ENCODE peak calls at places on chromosomes 13 and 19, in eight cellular contexts. P is pancreas, Z is HL-60, Y is body of pancreas, G is hepatocyte, B is AG09309, O is NB4, X is heart right ventricle. F is an unnamed sample.

GRCh38 chr13:25906211-25906661 is 145.6 kb downstream of the SHISA2 start:
- DNase-seq in P (no peak), Z (no peak), Y (no peak), G (no peak), B (no peak), O (no peak), X (no peak), F (no peak)

GRCh38 chr19:45879055-45879454 is 6.9 kb downstream of the IRF2BP1 start:
- DNase-seq in P (no peak), Z (no peak), Y (no peak), G (no peak), B (no peak), O (no peak), X (no peak), F (no peak)

GRCh38 chr19:36688058-36688457 is 646 bp downstream of the ZNF567 start:
- DNase-seq in P (no peak), Z (no peak), Y (no peak), G (no peak), B (no peak), O (no peak), X (no peak), F (no peak)

GRCh38 chr19:1590641-1591397 is 1.8 kb downstream of the MBD3 start:
- DNase-seq in P (no peak), Z (no peak), Y (no peak), G (peak; percentile 59), B (no peak), O (peak; percentile 58), X (no peak), F (no peak)

GRCh38 chr13:40581277-40581579 is 85.2 kb downstream of the FOXO1 start:
- DNase-seq in P (no peak), Z (no peak), Y (no peak), G (no peak), B (no peak), O (no peak), X (no peak), F (no peak)

GRCh38 chr13:25375727-25376358 is 4.1 kb downstream of the ATP8A2 start:
- DNase-seq in P (no peak), Z (no peak), Y (peak; percentile 24), G (peak; percentile 56), B (peak; percentile 5), O (peak; percentile 61), X (peak; percentile 13), F (no peak)

GRCh38 chr19:1125601-1126533 is 22.1 kb downstream of the GPX4 start:
- DNase-seq in P (no peak), Z (no peak), Y (no peak), G (no peak), B (no peak), O (no peak), X (no peak), F (no peak)

GRCh38 chr19:46841458-46842083 is 9.1 kb downstream of the AP2S1 start:
- DNase-seq in P (no peak), Z (no peak), Y (no peak), G (no peak), B (no peak), O (no peak), X (peak; percentile 78), F (no peak)

GRCh38 chr13:22773475-22773874 is 407.3 kb upstream of the SGCG start:
- DNase-seq in P (no peak), Z (no peak), Y (no peak), G (no peak), B (no peak), O (no peak), X (no peak), F (no peak)

GRCh38 chr13:32098275-32098674 is 66.7 kb downstream of the FRY start:
- DNase-seq in P (no peak), Z (peak; percentile 82), Y (no peak), G (peak; percentile 16), B (no peak), O (peak; percentile 69), X (no peak), F (no peak)

GRCh38 chr19:5407356-5407755 is 47.9 kb upstream of the ZNRF4 start:
- DNase-seq in P (no peak), Z (no peak), Y (no peak), G (no peak), B (no peak), O (peak; percentile 37), X (no peak), F (no peak)

GRCh38 chr19:41795031-41795461 is 1.3 kb upstream of the CEACAM3 start:
- DNase-seq in P (no peak), Z (peak; percentile 62), Y (peak; percentile 57), G (peak; percentile 65), B (no peak), O (peak; percentile 45), X (peak; percentile 18), F (no peak)

DNA sequence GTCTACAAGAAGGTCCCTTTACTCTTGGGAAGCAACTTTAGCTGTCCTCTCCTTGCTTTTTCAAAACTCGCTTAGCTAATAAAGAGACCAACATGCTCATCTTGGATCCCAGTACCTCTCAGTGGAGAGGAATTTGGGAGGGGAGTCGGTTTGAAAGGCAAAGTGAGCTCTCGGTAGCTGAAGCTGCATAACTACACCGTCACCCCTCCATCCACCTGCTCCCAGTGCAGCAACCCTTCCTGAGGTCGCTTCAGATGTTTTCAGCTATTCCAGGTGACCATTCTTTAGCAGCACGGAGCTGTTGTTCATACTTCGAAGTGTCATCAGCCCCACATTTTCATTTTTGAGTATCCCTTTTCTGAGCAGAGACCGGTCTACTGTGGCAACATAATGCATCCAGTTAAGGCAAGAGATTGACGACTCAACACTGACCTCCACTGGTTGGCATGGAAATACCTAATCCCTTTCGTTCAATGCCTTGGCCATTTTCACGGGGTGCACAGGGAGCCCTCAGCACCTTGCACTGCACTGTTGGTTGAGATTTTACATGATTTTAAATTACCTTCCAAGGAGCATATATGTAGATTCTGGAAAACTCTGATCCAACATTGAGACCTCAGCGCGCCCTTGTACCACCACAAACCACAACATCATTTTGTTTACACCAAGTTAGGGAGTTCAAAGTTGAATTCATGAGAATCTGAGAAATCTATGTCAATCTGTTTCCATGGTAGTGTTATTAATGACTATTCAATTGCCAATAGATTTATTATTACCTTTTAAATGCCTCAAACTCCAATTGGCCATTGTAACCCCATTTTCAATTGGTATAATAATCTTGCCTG is 42.2 kb downstream of the DLEU7 start:
- DNase-seq in P (no peak), Z (peak; percentile 25), Y (peak; percentile 61), G (peak; percentile 80), B (peak; percentile 49), O (peak; percentile 91), X (peak; percentile 82), F (peak; percentile 7)
- H3K4me3 ChIP-seq in P (no peak overlapping the region), Z (no peak overlapping the region), Y (no peak overlapping the region), G (no peak overlapping the region), B (no peak overlapping the region), O (no peak overlapping the region), X (no peak overlapping the region), F (no peak overlapping the region)

GRCh38 chr19:51327066-51327985 is 14.6 kb downstream of the VSIG10L start:
- DNase-seq in P (no peak), Z (peak; percentile 70), Y (no peak), G (peak; percentile 59), B (no peak), O (peak; percentile 70), X (no peak), F (no peak)

GRCh38 chr19:51324082-51324481 is 12.6 kb downstream of the IGLON5 start:
- DNase-seq in P (no peak), Z (no peak), Y (no peak), G (no peak), B (no peak), O (no peak), X (no peak), F (no peak)

GRCh38 chr19:51323481-51323891 is 12.0 kb downstream of the IGLON5 start:
- DNase-seq in P (no peak), Z (no peak), Y (no peak), G (no peak), B (no peak), O (no peak), X (no peak), F (no peak)

GRCh38 chr19:51325161-51325979 is 13.9 kb downstream of the IGLON5 start:
- DNase-seq in P (no peak), Z (peak; percentile 29), Y (no peak), G (no peak), B (no peak), O (peak; percentile 25), X (no peak), F (no peak)

DNA sequence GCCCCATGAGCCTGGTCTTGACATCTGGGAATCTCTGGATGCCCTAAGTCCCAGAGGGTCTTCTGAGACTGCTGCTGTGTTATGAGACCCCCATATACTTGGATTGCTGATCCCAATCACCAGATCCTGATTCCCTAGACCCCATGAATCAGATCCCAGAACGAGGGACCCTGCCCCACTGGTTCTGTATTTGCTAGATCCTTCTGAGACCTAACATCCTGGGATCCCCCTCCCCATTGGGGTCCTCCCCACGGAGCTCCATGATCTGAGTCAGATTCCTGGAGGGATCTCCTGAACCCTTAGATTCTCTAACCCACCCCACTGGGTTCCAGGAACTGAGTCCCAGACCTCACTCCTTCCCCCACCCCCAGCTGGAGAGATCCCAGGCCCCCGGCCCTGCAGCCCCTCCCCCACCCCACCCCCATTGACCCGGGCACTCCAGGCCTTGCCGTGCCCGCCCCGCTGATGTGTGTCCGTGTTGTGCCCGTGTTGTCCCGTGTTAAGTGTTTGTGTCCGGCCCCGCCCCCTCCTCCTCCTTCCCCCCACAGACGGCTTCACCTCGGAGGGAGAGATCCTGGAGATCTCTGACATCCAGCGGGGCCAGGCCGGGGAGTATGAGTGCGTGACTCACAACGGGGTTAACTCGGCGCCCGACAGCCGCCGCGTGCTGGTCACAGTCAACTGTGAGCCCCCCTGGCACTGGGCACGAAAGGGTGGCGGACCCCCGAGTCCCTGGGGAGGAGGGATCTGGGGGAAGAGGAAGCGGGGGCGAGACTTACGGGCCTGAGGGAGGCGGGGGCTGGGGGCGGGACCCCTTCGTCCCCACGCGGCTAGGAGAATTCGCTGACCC is 15.0 kb downstream of the IGLON5 start:
- DNase-seq in P (no peak), Z (no peak), Y (no peak), G (no peak), B (no peak), O (no peak), X (no peak), F (no peak)
- TF ChIP-seq CTCF in P (no peak), Z (no peak), Y (no peak), G (no peak), B (no peak), O (no peak), X (no peak), F (no peak)

DNA sequence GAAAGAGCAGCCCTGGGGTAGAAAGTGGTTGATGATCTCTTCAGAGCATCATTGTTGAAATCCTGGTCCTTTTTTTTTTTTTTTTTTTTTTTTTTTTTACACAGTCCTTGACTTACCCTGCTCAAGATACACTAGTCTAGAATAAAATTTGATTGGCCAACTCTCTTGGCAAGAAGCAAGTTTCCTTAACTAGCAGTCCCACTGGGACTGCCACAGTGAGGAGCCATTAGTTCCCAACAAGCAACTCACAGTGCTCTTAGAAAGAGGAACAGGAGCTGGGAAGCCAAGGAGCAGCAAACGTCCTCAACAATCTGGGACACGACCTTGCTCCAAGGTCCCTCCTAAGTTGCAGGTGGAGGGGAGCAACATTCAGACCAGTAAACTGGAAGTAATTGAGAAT is 47.9 kb upstream of the INTS6 start:
- DNase-seq in P (no peak), Z (no peak), Y (no peak), G (no peak), B (no peak), O (no peak), X (no peak), F (no peak)
- H3K4me3 ChIP-seq in P (no peak overlapping the region), Z (no peak overlapping the region), Y (no peak overlapping the region), G (no peak overlapping the region), B (no peak overlapping the region), O (no peak overlapping the region), X (no peak overlapping the region), F (no peak overlapping the region)

DNA sequence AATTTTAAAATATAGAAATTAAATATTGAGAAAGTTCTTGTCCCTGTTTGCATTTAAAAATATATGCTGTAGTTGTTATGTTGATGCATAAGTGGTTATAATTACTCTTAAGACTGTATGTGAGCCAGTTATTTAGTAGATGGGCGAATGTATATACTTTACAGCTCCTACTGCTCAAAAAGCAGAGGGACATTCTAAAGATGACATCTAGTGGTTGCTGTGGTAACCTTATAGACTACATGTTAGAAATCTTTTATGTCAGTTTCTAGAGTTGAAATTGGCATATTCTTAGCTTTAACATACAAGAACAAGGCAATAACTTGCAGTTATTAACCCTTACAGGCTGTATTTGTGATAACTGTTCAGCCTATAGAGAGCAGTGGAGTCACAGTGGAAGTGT is 160.5 kb downstream of the OLFM4 start:
- DNase-seq in P (no peak), Z (no peak), Y (no peak), G (no peak), B (no peak), O (peak; percentile 4), X (no peak), F (no peak)
- TF ChIP-seq CTCF in P (no peak), Z (no peak), Y (peak; percentile 10), G (peak; percentile 44), B (no peak), O (no peak), X (no peak), F (no peak)